ENCODE peak calls at places on chromosomes 16 and 17, in four cellular contexts. J, P, W and R are unnamed samples.

GRCh38 chr16:23128056-23128455 is 21.2 kb downstream of the USP31 start:
- DNase-seq in J (no peak), P (no peak), W (no peak), R (no peak)

GRCh38 chr16:56019274-56019673 is 144.1 kb upstream of the CES5A start:
- DNase-seq in J (no peak), P (no peak), W (no peak), R (no peak)

GRCh38 chr17:65403129-65403528 is 158.3 kb downstream of the AXIN2 start:
- DNase-seq in J (no peak), P (no peak), W (no peak), R (no peak)

GRCh38 chr16:3465301-3465700 is 21.8 kb downstream of the NAA60 start:
- DNase-seq in J (no peak), P (no peak), W (no peak), R (no peak)

GRCh38 chr17:59355030-59355694 is 23.7 kb downstream of the YPEL2 start:
- DNase-seq in J (no peak), P (no peak), W (no peak), R (no peak)

GRCh38 chr17:7582401-7583252 is 1.0 kb upstream of the MPDU1 start:
- DNase-seq in J (no peak), P (no peak), W (no peak), R (no peak)

GRCh38 chr17:60481604-60482003 is 44.4 kb downstream of the APPBP2 start:
- DNase-seq in J (no peak), P (no peak), W (no peak), R (no peak)

GRCh38 chr16:72256398-72257048 is 84.6 kb upstream of the PMFBP1 start:
- DNase-seq in J (no peak), P (no peak), W (no peak), R (no peak)

GRCh38 chr17:63535640-63536039 is 12.5 kb downstream of the KCNH6 start:
- DNase-seq in J (no peak), P (no peak), W (no peak), R (no peak)

GRCh38 chr17:29240477-29240876 is 6.2 kb upstream of the CRYBA1 start:
- DNase-seq in J (no peak), P (no peak), W (no peak), R (no peak)

GRCh38 chr16:29842732-29843346 is 20.2 kb downstream of the CDIPT start:
- DNase-seq in J (no peak), P (no peak), W (no peak), R (no peak)

GRCh38 chr17:66416207-66416940 is 114.0 kb downstream of the PRKCA start:
- DNase-seq in J (no peak), P (no peak), W (no peak), R (no peak)

GRCh38 chr16:15874745-15875314 is 13.6 kb downstream of the CEP20 start:
- DNase-seq in J (no peak), P (no peak), W (peak; percentile 30), R (no peak)

GRCh38 chr17:29615492-29616299 is 7.0 kb downstream of the CORO6 start:
- DNase-seq in J (peak; percentile 98), P (no peak), W (peak; percentile 76), R (peak; percentile 90)

GRCh38 chr17:42675984-42676423 is 790 bp downstream of the PLEKHH3 start:
- DNase-seq in J (peak; percentile 63), P (no peak), W (no peak), R (no peak)

GRCh38 chr16:30753596-30753995 is 5.4 kb downstream of the PHKG2 start:
- DNase-seq in J (no peak), P (no peak), W (no peak), R (no peak)

GRCh38 chr16:16010194-16010593 is 60.8 kb downstream of the ABCC1 start:
- DNase-seq in J (no peak), P (no peak), W (no peak), R (no peak)

GRCh38 chr16:8848231-8848938 is 20.4 kb downstream of the CARHSP1 start:
- DNase-seq in J (no peak), P (no peak), W (no peak), R (no peak)

GRCh38 chr16:8845699-8846298 is 23.0 kb downstream of the CARHSP1 start:
- DNase-seq in J (no peak), P (no peak), W (no peak), R (no peak)

GRCh38 chr16:8848939-8849391 is 19.8 kb downstream of the CARHSP1 start:
- DNase-seq in J (no peak), P (no peak), W (no peak), R (peak; percentile 5)

GRCh38 chr16:8846401-8846932 is 22.3 kb downstream of the CARHSP1 start:
- DNase-seq in J (no peak), P (no peak), W (no peak), R (no peak)

GRCh38 chr16:8847623-8848022 is 21.2 kb downstream of the CARHSP1 start:
- DNase-seq in J (no peak), P (no peak), W (no peak), R (no peak)
- TF ChIP-seq SPI1 in J (no peak), P (no peak), W (no peak), R (no peak)

DNA sequence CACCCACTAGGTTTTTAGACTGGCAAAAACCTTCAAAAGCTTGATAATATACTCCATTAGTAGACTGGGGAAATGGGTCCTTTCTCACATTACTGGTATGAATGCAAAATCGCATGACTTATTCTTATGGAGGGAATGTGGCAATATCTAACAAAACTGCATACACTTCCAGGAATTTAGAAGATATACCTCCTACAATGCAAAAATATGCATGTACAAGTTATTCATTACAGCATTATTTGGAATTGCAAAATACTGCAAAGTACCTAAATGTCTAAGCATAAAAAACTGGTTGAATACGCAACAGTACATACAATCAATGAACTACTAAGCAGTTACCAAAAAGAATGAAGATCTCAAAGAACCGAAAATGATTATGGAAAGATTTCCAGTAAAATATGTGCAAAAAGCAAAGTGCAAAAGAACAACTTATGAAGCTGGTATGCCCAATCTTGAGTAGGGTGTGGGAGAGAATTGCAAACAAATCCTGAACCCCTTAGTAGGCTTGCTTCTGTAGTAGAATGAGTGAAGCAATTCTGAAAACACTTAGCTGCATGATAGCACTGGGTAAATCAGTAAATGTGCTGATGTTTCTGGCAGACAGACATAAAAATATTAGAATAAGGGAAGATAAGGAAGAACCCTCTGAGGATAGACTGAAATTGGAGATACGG is 180.1 kb downstream of the PARN start:
- DNase-seq in J (no peak), P (no peak), W (no peak), R (no peak)
- TF ChIP-seq POLR2AphosphoS5 in J (no peak), P (no peak), W (no peak), R (no peak)

GRCh38 chr17:2563061-2563460 is 30.4 kb upstream of the PAFAH1B1 start:
- DNase-seq in J (no peak), P (no peak), W (no peak), R (no peak)
- TF ChIP-seq SPI1 in J (no peak), P (no peak), W (no peak), R (no peak)

GRCh38 chr17:75875182-75875939 is 3.0 kb downstream of the TRIM47 start:
- DNase-seq in J (no peak), P (no peak), W (no peak), R (no peak)

GRCh38 chr17:75876190-75876937 is 2.0 kb downstream of the TRIM47 start:
- DNase-seq in J (no peak), P (no peak), W (no peak), R (no peak)

GRCh38 chr17:75874323-75875181 is 3.8 kb downstream of the TRIM47 start:
- DNase-seq in J (peak; percentile 9), P (no peak), W (no peak), R (no peak)

GRCh38 chr17:75876938-75877751 is 1.2 kb downstream of the TRIM47 start:
- DNase-seq in J (no peak), P (no peak), W (no peak), R (no peak)

DNA sequence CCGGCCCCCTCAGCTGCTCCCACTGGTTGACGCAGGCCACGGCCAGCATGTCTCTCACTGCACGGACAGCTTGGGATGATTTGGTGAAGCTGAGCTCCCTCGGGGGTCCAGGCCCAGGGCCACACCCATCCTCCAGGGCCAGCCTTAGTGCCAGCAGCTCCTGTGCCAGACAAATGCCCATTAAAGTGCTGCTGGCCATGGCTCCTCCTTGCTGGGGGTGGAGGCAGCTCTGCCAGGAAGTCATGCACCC is 2.5 kb downstream of the TRIM47 start:
- DNase-seq in J (no peak), P (no peak), W (no peak), R (no peak)
- TF ChIP-seq POLR2AphosphoS5 in J (no peak), P (no peak), W (no peak), R (no peak)

DNA sequence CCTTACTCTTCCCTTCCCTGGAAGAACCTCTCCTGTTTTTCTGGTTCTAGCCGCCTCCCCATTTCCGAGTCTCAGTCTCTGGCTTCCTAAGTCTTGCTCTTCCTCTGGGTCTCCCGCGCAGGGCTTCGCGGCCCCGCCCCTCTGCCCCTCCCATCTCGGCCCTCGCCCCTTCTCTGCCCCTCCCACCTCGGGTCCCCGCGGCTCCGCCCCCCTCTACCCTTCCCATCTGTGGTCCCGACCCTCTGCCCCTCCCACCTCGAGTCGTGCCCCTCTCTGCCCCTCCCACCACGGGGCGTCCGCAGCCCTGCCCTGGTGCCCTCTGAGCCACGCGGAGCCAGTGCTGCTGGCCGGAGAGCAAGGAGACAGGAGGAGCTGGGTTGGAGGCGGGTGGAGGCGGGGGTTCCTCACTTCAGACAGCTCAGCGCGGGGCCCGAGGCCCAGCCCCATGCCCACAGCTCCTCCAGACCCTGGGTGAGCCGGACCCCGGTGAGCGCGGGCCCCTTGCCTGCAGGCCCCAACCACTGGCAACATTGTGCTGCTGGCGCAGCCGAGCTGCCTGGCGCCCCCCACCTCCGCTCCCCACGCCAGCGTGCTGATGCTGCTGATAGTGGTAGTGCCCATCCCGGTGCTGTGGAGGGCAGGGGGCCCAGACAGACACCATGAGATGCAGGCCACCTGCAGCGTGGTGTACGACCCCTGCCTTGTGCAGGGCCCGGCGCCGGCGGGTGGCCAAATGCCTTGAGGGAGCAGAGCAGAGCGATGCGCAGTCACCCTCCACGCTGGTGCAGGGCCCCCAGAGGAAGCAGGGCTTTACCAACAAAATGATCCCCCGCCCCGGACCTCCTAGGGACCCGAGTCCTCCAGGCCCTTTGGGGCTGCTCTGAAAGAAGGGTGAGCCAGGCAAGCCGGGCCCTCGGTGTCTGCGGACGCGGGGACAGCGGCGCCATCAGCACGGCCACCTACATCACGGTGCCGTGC is 2115.3 kb downstream of the TP53TG3F start:
- DNase-seq in J (no peak), P (no peak), W (no peak), R (no peak)
- TF ChIP-seq SPI1 in J (no peak), P (no peak), W (no peak), R (no peak)

GRCh38 chr17:17820046-17820445 is 16.7 kb downstream of the SREBF1 start:
- DNase-seq in J (no peak), P (no peak), W (no peak), R (no peak)

GRCh38 chr17:17820457-17821158 is 16.2 kb downstream of the SREBF1 start:
- DNase-seq in J (no peak), P (no peak), W (no peak), R (no peak)

GRCh38 chr17:17818088-17818526 is 18.7 kb downstream of the SREBF1 start:
- DNase-seq in J (peak; percentile 65), P (no peak), W (no peak), R (peak; percentile 79)

GRCh38 chr17:17819111-17819510 is 17.7 kb downstream of the SREBF1 start:
- DNase-seq in J (no peak), P (no peak), W (no peak), R (no peak)

DNA sequence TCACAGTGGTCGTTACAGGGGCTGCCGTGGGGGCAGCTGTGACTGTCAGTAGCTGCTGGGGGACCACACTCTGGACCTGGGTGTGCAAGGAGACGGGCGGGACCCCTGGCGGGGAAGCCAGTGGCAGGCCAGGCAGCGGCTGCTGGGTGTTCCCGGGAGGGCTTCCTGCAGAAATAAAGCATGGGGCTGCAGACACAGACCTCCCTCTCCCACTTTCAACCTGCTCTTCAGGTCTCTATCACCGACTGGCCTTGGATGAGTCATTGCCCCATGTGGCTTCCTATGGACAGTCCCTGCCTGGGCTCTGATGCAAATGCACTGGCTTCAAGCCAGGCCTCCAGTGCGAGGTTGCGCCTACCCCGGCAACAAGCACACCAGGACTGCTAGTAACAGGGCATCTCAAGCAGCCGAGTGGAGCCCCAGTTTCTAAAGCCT is 17.2 kb downstream of the SREBF1 start:
- DNase-seq in J (no peak), P (peak; percentile 78), W (peak; percentile 67), R (peak; percentile 64)
- TF ChIP-seq POLR2AphosphoS5 in J (no peak), P (no peak), W (no peak), R (no peak)